ENCODE peak calls at places on chromosomes 7 and 10, in eight cellular contexts. C, V, M, J, L, O, N and F are unnamed samples.

GRCh38 chr10:4662576-4663161 is 163.3 kb upstream of the AKR1E2 start:
- DNase-seq in C (no peak), V (no peak), M (peak; percentile 80), J (no peak), L (no peak), O (peak; percentile 23), N (peak; percentile 21), F (no peak)

GRCh38 chr7:24445041-24445440 is 128.2 kb upstream of the PALS2 start:
- DNase-seq in C (no peak), V (no peak), M (no peak), J (no peak), L (no peak), O (no peak), N (no peak), F (no peak)

GRCh38 chr7:31735991-31736982 is 49.3 kb downstream of the PPP1R17 start:
- DNase-seq in C (no peak), V (peak; percentile 43), M (peak; percentile 64), J (peak; percentile 79), L (no peak), O (peak; percentile 34), N (peak; percentile 55), F (peak; percentile 66)

GRCh38 chr7:128136215-128136597 is 104.9 kb upstream of the LEP start:
- DNase-seq in C (no peak), V (no peak), M (no peak), J (no peak), L (no peak), O (no peak), N (no peak), F (no peak)

GRCh38 chr7:45647967-45648670 is 74.0 kb downstream of the ADCY1 start:
- DNase-seq in C (no peak), V (no peak), M (no peak), J (no peak), L (no peak), O (no peak), N (no peak), F (no peak)

GRCh38 chr10:86344714-86345161 is 21.9 kb downstream of the GRID1 start:
- DNase-seq in C (peak; percentile 64), V (no peak), M (no peak), J (peak; percentile 4), L (no peak), O (no peak), N (no peak), F (no peak)

GRCh38 chr10:101062231-101063161 is 707 bp downstream of the KAZALD1 start:
- DNase-seq in C (peak; percentile 87), V (peak; percentile 32), M (peak; percentile 75), J (peak; percentile 65), L (peak; percentile 31), O (no peak), N (peak; percentile 61), F (peak; percentile 53)

GRCh38 chr7:1736826-1737225 is 66.7 kb downstream of the ELFN1 start:
- DNase-seq in C (no peak), V (no peak), M (no peak), J (no peak), L (no peak), O (no peak), N (no peak), F (no peak)

GRCh38 chr10:59279991-59280390 is 82.4 kb downstream of the FAM13C start:
- DNase-seq in C (no peak), V (no peak), M (no peak), J (no peak), L (no peak), O (no peak), N (no peak), F (no peak)

GRCh38 chr7:36408589-36408988 is 18.9 kb downstream of the ANLN start:
- DNase-seq in C (no peak), V (no peak), M (no peak), J (peak; percentile 36), L (no peak), O (no peak), N (no peak), F (no peak)

GRCh38 chr7:42232275-42232674 is 4.7 kb downstream of the GLI3 start:
- DNase-seq in C (no peak), V (no peak), M (no peak), J (peak; percentile 67), L (no peak), O (peak; percentile 65), N (no peak), F (no peak)

GRCh38 chr7:45130910-45131309 is 19.4 kb upstream of the TBRG4 start:
- DNase-seq in C (peak; percentile 41), V (no peak), M (no peak), J (no peak), L (no peak), O (no peak), N (no peak), F (no peak)

DNA sequence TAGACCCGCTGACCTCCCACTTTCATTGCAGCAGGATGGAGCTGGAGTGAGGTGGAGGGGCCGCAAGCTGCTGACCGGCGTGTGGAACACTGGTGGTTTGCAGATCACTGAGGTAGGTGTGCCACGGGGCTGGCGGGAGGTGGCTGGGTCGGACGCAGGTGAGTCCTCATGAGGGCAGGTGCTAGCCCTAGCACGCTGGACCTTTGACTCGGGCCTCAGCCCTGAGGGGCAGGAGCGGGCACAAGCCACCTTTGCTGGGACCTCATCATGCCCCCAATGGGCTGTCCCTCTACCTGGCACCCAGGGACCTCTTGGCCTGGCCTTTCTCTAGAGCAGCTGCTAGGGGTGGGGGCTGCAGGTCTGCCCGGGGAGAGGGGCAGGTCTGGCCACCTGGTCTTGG is 93.3 kb downstream of the ZMIZ1 start:
- DNase-seq in C (no peak), V (no peak), M (no peak), J (no peak), L (no peak), O (no peak), N (no peak), F (no peak)
- H3K4me1 ChIP-seq in C (no peaks in the 10 kb centered on the region), V (peaks cover 60% of the 10 kb centered on the region), M (peaks cover 93% of the 10 kb centered on the region), J (peaks cover 49% of the 10 kb centered on the region), L (no peaks in the 10 kb centered on the region), O (peaks cover 49% of the 10 kb centered on the region), N (peaks cover 78% of the 10 kb centered on the region), F (peaks cover 23% of the 10 kb centered on the region)

GRCh38 chr10:61900829-61901783 is at the start of gene ARID5B:
- DNase-seq in C (no peak), V (peak; percentile 49), M (peak; percentile 68), J (peak; percentile 94), L (peak; percentile 24), O (peak; percentile 68), N (peak; percentile 54), F (peak; percentile 37)

GRCh38 chr10:61901829-61902447 is 439 bp downstream of the ARID5B start:
- DNase-seq in C (no peak), V (peak; percentile 19), M (peak; percentile 31), J (no peak), L (no peak), O (peak; percentile 24), N (no peak), F (no peak)

GRCh38 chr10:61899045-61899444 is 2.5 kb upstream of the ARID5B start:
- DNase-seq in C (no peak), V (no peak), M (no peak), J (peak; percentile 100), L (no peak), O (peak; percentile 61), N (no peak), F (no peak)

GRCh38 chr10:61899663-61899996 is 1.9 kb upstream of the ARID5B start:
- DNase-seq in C (no peak), V (no peak), M (no peak), J (no peak), L (no peak), O (no peak), N (no peak), F (no peak)

DNA sequence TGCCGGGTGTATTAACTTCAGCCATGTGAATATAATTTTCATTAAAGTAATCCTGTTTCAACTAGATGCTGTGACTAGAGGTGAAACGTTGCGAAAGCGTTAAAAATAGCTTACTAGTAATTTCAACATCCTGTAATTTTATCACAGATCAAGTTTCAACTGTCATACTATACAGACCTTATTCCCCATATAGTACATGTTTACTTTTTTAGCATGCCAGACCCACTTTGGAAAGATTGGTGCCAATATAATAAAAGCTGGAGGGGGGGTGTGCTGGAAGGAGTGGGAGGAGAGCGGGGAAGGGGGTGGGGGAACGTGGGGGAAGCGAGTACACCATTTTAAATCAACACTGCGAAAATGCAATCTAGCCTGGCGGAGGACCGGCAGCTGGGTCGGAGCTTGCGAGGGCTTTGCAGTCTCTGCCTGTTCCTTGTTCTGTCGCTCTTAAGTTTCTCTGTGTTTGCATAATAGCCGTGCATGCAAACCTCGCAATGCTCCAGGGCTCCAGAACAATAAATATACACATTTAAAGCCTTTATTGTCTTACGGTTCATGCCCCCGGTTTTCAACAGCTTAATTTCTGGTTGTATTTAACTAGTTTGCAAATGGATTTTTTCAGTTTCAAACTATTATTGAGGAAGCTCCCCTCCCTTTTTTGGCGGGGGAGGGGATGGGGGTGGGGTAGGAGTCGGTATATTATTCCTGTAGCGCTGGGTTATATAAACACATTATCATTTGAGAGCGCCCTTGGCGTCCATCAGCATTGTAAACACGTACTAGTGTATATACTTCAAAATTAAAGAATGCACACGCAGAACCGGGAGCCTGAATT is 1.3 kb upstream of the ARID5B start:
- DNase-seq in C (no peak), V (peak; percentile 45), M (peak; percentile 40), J (peak; percentile 99), L (peak; percentile 31), O (peak; percentile 66), N (peak; percentile 57), F (peak; percentile 66)
- H3K4me1 ChIP-seq in C (no peaks in the 10 kb centered on the region), V (peaks cover 9% of the 10 kb centered on the region), M (peaks cover 45% of the 10 kb centered on the region), J (peaks cover 52% of the 10 kb centered on the region), L (peaks cover 43% of the 10 kb centered on the region), O (peaks cover 44% of the 10 kb centered on the region), N (peaks cover 4% of the 10 kb centered on the region), F (peaks cover 3% of the 10 kb centered on the region)

GRCh38 chr10:69333205-69333604 is 54.9 kb downstream of the HK1 start:
- DNase-seq in C (peak; percentile 78), V (no peak), M (no peak), J (peak; percentile 98), L (no peak), O (no peak), N (no peak), F (peak; percentile 67)

GRCh38 chr10:69328346-69328687 is 50.0 kb downstream of the HK1 start:
- DNase-seq in C (no peak), V (no peak), M (no peak), J (no peak), L (no peak), O (no peak), N (no peak), F (no peak)

GRCh38 chr10:69329721-69330178 is 51.5 kb downstream of the HK1 start:
- DNase-seq in C (no peak), V (no peak), M (no peak), J (no peak), L (no peak), O (no peak), N (no peak), F (no peak)

GRCh38 chr10:69332278-69333010 is 54.1 kb downstream of the HK1 start:
- DNase-seq in C (no peak), V (no peak), M (no peak), J (no peak), L (no peak), O (no peak), N (no peak), F (no peak)

GRCh38 chr10:69331161-69331560 is 52.9 kb downstream of the HK1 start:
- DNase-seq in C (no peak), V (no peak), M (no peak), J (no peak), L (no peak), O (no peak), N (no peak), F (no peak)
- H3K4me1 ChIP-seq in C (peaks cover 14% of the 10 kb centered on the region), V (peaks cover 18% of the 10 kb centered on the region), M (no peaks in the 10 kb centered on the region), J (peaks cover 25% of the 10 kb centered on the region), L (peaks cover 75% of the 10 kb centered on the region), O (peaks cover 31% of the 10 kb centered on the region), N (peaks cover 53% of the 10 kb centered on the region), F (peaks cover 25% of the 10 kb centered on the region)

GRCh38 chr10:82319558-82319957 is 444.6 kb downstream of the NRG3 start:
- DNase-seq in C (no peak), V (no peak), M (no peak), J (no peak), L (no peak), O (no peak), N (no peak), F (no peak)
- H3K4me1 ChIP-seq in C (no peaks in the 10 kb centered on the region), V (no peaks in the 10 kb centered on the region), M (no peaks in the 10 kb centered on the region), J (no peaks in the 10 kb centered on the region), L (no peaks in the 10 kb centered on the region), O (no peaks in the 10 kb centered on the region), N (no peaks in the 10 kb centered on the region), F (no peaks in the 10 kb centered on the region)